ENCODE peak calls at places on chromosomes 1 and 21, in four cellular contexts. N is CD8-positive, alpha-beta T cell; K is transverse colon; P is lower lobe of right lung. U is an unnamed sample.

GRCh38 chr21:26887241-26887640 is 42.0 kb upstream of the ADAMTS1 start:
- DNase-seq in N (no peak), K (no peak), P (no peak), U (peak; percentile 2)

GRCh38 chr1:10599194-10599861 is 124.6 kb downstream of the PEX14 start:
- DNase-seq in N (no peak), K (no peak), P (no peak), U (peak; percentile 82)

GRCh38 chr1:193697105-193697762 is 510.8 kb upstream of the B3GALT2 start:
- DNase-seq in N (no peak), K (no peak), P (no peak), U (no peak)

GRCh38 chr1:200905411-200906052 is 10.8 kb downstream of the INAVA start:
- DNase-seq in P (no peak), K (no peak), N (peak; percentile 58), U (peak; percentile 20)

GRCh38 chr1:59128784-59129227 is 168.1 kb upstream of the FGGY start:
- DNase-seq in N (no peak), P (no peak), K (no peak), U (peak; percentile 68)

GRCh38 chr1:37958690-37959089 is 11.8 kb upstream of the INPP5B start:
- DNase-seq in K (no peak), P (no peak), N (no peak), U (peak; percentile 81)

GRCh38 chr21:45248893-45249381 is 38.8 kb downstream of the POFUT2 start:
- DNase-seq in N (no peak), K (peak; percentile 32), P (no peak), U (peak; percentile 16)

GRCh38 chr1:198517623-198518022 is 22.9 kb downstream of the ATP6V1G3 start:
- DNase-seq in K (no peak), N (no peak), P (no peak), U (no peak)

GRCh38 chr1:153357853-153358690 is at the start of gene S100A9:
- DNase-seq in P (no peak), N (no peak), K (no peak), U (no peak)

GRCh38 chr1:202355944-202356553 is 7.5 kb downstream of the PPP1R12B start:
- DNase-seq in P (no peak), K (no peak), N (no peak), U (no peak)

GRCh38 chr1:74771913-74772515 is 39.1 kb downstream of the TYW3 start:
- DNase-seq in P (no peak), K (no peak), N (no peak), U (peak; percentile 55)

GRCh38 chr21:42474043-42474831 is 21.8 kb downstream of the RSPH1 start:
- DNase-seq in N (no peak), K (peak; percentile 94), P (no peak), U (no peak)

GRCh38 chr21:39525129-39525528 is 73.4 kb downstream of the SH3BGR start:
- DNase-seq in N (no peak), P (peak; percentile 75), K (no peak), U (no peak)

GRCh38 chr21:16424331-16424749 is 694.6 kb downstream of the USP25 start:
- DNase-seq in P (no peak), N (no peak), K (no peak), U (peak; percentile 72)

GRCh38 chr1:10242811-10243210 is 32.4 kb downstream of the KIF1B start:
- DNase-seq in K (no peak), N (no peak), P (no peak), U (no peak)

GRCh38 chr1:81414417-81415087 is 386.2 kb upstream of the ADGRL2 start:
- DNase-seq in K (peak; percentile 85), P (peak; percentile 73), N (no peak), U (no peak)

GRCh38 chr1:58528518-58528917 is 18.0 kb downstream of the OMA1 start:
- DNase-seq in N (no peak), P (no peak), K (no peak), U (no peak)

GRCh38 chr1:26771285-26771642 is 16.5 kb upstream of the PIGV start:
- DNase-seq in N (no peak), K (no peak), P (no peak), U (no peak)

GRCh38 chr1:7218210-7218832 is 433.1 kb downstream of the CAMTA1 start:
- DNase-seq in P (no peak), N (no peak), K (peak; percentile 26), U (peak; percentile 54)

GRCh38 chr1:27621067-27621920 is 13.7 kb downstream of the FGR start:
- DNase-seq in P (no peak), N (no peak), K (no peak), U (peak; percentile 30)

GRCh38 chr1:60696512-60696911 is 385.8 kb upstream of the NFIA start:
- DNase-seq in P (no peak), K (no peak), N (no peak), U (no peak)

GRCh38 chr21:17745086-17745485 is 74.1 kb downstream of the C21orf91 start:
- DNase-seq in K (no peak), N (no peak), P (no peak), U (no peak)

GRCh38 chr21:17738171-17738953 is 80.8 kb downstream of the C21orf91 start:
- DNase-seq in P (no peak), K (peak; percentile 18), N (no peak), U (peak; percentile 18)

GRCh38 chr21:17746920-17747319 is 72.2 kb downstream of the C21orf91 start:
- DNase-seq in K (no peak), P (no peak), N (no peak), U (no peak)

GRCh38 chr21:17742940-17743592 is 76.1 kb downstream of the C21orf91 start:
- DNase-seq in K (no peak), P (no peak), N (no peak), U (no peak)

DNA sequence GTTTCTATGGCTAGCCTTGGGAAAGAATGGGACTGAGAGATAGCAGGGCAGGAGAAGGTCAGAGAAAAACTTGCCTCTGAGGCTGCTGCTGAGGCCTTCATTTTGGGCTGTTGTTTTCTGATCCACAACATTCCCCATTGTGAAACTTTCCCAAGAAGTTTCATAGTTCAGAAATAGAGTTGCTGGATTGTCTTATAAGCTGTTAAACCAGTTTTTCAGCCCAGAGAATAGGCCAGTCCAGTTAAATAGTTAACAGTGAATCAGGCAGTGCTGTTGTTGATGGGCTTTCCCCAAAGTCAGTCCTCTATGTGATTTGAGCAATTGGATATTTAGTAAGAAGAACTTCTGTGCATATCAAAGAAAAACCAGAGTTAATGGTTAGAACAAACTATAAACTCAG is 77.0 kb downstream of the C21orf91 start:
- DNase-seq in P (no peak), N (no peak), K (no peak), U (no peak)
- H3K4me3 ChIP-seq in P (no peak overlapping the region), N (no peak overlapping the region), K (no peak overlapping the region), U (no peak overlapping the region)

GRCh38 chr1:154886281-154887036 is 16.4 kb upstream of the KCNN3 start:
- DNase-seq in N (no peak), K (no peak), P (no peak), U (no peak)

GRCh38 chr1:154896811-154897286 is 26.8 kb upstream of the KCNN3 start:
- DNase-seq in P (no peak), K (no peak), N (no peak), U (no peak)

GRCh38 chr1:154888757-154889156 is 18.7 kb upstream of the KCNN3 start:
- DNase-seq in P (no peak), N (no peak), K (no peak), U (no peak)

GRCh38 chr1:154895779-154896178 is 25.7 kb upstream of the KCNN3 start:
- DNase-seq in K (no peak), P (no peak), N (no peak), U (no peak)

GRCh38 chr1:154891452-154891851 is 21.4 kb upstream of the KCNN3 start:
- DNase-seq in N (no peak), K (no peak), P (no peak), U (no peak)
- TF ChIP-seq CTCF in N (no peak), K (no peak), P (no peak), U (no peak)

GRCh38 chr1:181142096-181143043 is 53.9 kb downstream of the IER5 start:
- DNase-seq in P (peak; percentile 91), K (peak; percentile 90), N (peak; percentile 83), U (peak; percentile 86)
- H3K4me3 ChIP-seq in P (peak overlapping the region; percentile 41), K (no peak overlapping the region), N (no peak overlapping the region), U (peak overlapping the region; percentile 6)

GRCh38 chr1:117567435-117567834 is 38.4 kb upstream of the TENT5C start:
- DNase-seq in K (no peak), P (no peak), N (no peak), U (no peak)

GRCh38 chr1:117570988-117571409 is 34.8 kb upstream of the TENT5C start:
- DNase-seq in P (peak; percentile 70), N (no peak), K (peak; percentile 81), U (no peak)

GRCh38 chr1:117567976-117568375 is 37.9 kb upstream of the TENT5C start:
- DNase-seq in N (no peak), K (no peak), P (no peak), U (no peak)

GRCh38 chr1:117569956-117570355 is 35.9 kb upstream of the TENT5C start:
- DNase-seq in K (no peak), P (no peak), N (no peak), U (no peak)

GRCh38 chr1:117568999-117569398 is 36.8 kb upstream of the TENT5C start:
- DNase-seq in P (no peak), K (no peak), N (no peak), U (no peak)
- TF ChIP-seq CTCF in P (no peak), K (no peak), N (no peak), U (no peak)

GRCh38 chr1:173039621-173040020 is 11.1 kb downstream of the TNFSF18 start:
- DNase-seq in K (no peak), N (no peak), P (no peak), U (no peak)
- H3K4me3 ChIP-seq in K (no peak overlapping the region), N (no peak overlapping the region), P (no peak overlapping the region), U (no peak overlapping the region)

GRCh38 chr1:220879509-220880366 is 495 bp downstream of the HLX start:
- DNase-seq in K (peak; percentile 41), N (no peak), P (peak; percentile 69), U (peak; percentile 37)

GRCh38 chr1:220877348-220878095 is 1.7 kb upstream of the HLX start:
- DNase-seq in N (no peak), K (no peak), P (no peak), U (peak; percentile 3)

GRCh38 chr1:220876511-220877347 is 2.5 kb upstream of the HLX start:
- DNase-seq in P (peak; percentile 63), N (no peak), K (no peak), U (peak; percentile 55)

GRCh38 chr1:220879090-220879508 is at the start of gene HLX:
- DNase-seq in N (no peak), K (peak; percentile 86), P (peak; percentile 91), U (peak; percentile 91)

GRCh38 chr1:220878223-220879081 is 791 bp upstream of the HLX start:
- DNase-seq in K (peak; percentile 40), N (no peak), P (no peak), U (peak; percentile 16)
- TF ChIP-seq CTCF in K (no peak), N (no peak), P (no peak), U (no peak)